ENCODE peak calls at places on chromosomes 1 and 21, in four cellular contexts. One of them, this sample, is unnamed.

GRCh38 chr1:179146916-179147315 is 65.0 kb downstream of the TOR3A start:
- DNase-seq in PC-3: no peak
- DNase-seq in mesenchymal stem cell: no peak
- DNase-seq in GM12878: no peak
- DNase-seq in this sample: no peak

GRCh38 chr1:234214129-234214910 is 158.9 kb upstream of the COA6 start:
- DNase-seq in GM12878: no peak
- DNase-seq in mesenchymal stem cell: no peak
- DNase-seq in PC-3: peak; percentile 54
- DNase-seq in this sample: no peak

GRCh38 chr1:210558302-210558701 is 229.6 kb downstream of the HHAT start:
- DNase-seq in mesenchymal stem cell: peak; percentile 15
- DNase-seq in PC-3: no peak
- DNase-seq in GM12878: no peak
- DNase-seq in this sample: no peak

GRCh38 chr1:226711976-226712778 is 26.9 kb downstream of the ITPKB start:
- DNase-seq in mesenchymal stem cell: no peak
- DNase-seq in PC-3: no peak
- DNase-seq in GM12878: no peak
- DNase-seq in this sample: no peak

GRCh38 chr21:15199414-15199813 is 134.6 kb upstream of the NRIP1 start:
- DNase-seq in GM12878: no peak
- DNase-seq in mesenchymal stem cell: no peak
- DNase-seq in PC-3: no peak
- DNase-seq in this sample: no peak

GRCh38 chr21:43749686-43750262 is 26.3 kb downstream of the CSTB start:
- DNase-seq in mesenchymal stem cell: no peak
- DNase-seq in PC-3: no peak
- DNase-seq in GM12878: no peak
- DNase-seq in this sample: no peak

GRCh38 chr1:3530086-3530930 is 75.8 kb downstream of the ARHGEF16 start:
- DNase-seq in mesenchymal stem cell: no peak
- DNase-seq in GM12878: no peak
- DNase-seq in PC-3: peak; percentile 57
- DNase-seq in this sample: peak; percentile 97

GRCh38 chr1:229093546-229094336 is 177.2 kb upstream of the RAB4A start:
- DNase-seq in PC-3: peak; percentile 92
- DNase-seq in GM12878: no peak
- DNase-seq in mesenchymal stem cell: no peak
- DNase-seq in this sample: no peak

GRCh38 chr1:92797961-92798360 is 13.1 kb upstream of the EVI5 start:
- DNase-seq in mesenchymal stem cell: peak; percentile 39
- DNase-seq in GM12878: no peak
- DNase-seq in PC-3: no peak
- DNase-seq in this sample: peak; percentile 69

GRCh38 chr1:156091610-156092009 is 9.3 kb upstream of the MEX3A start:
- DNase-seq in PC-3: no peak
- DNase-seq in GM12878: no peak
- DNase-seq in mesenchymal stem cell: no peak
- DNase-seq in this sample: peak; percentile 75

GRCh38 chr1:37940299-37940947 is 6.4 kb downstream of the INPP5B start:
- DNase-seq in mesenchymal stem cell: no peak
- DNase-seq in PC-3: no peak
- DNase-seq in GM12878: no peak
- DNase-seq in this sample: peak; percentile 68

GRCh38 chr1:29695809-29696208 is 459.5 kb downstream of the PTPRU start:
- DNase-seq in GM12878: no peak
- DNase-seq in mesenchymal stem cell: no peak
- DNase-seq in PC-3: no peak
- DNase-seq in this sample: no peak

GRCh38 chr1:112712191-112712590 is 2.9 kb downstream of the PPM1J start:
- DNase-seq in mesenchymal stem cell: no peak
- DNase-seq in GM12878: no peak
- DNase-seq in PC-3: no peak
- DNase-seq in this sample: peak; percentile 68

GRCh38 chr1:60621524-60621923 is 460.8 kb upstream of the NFIA start:
- DNase-seq in mesenchymal stem cell: no peak
- DNase-seq in GM12878: no peak
- DNase-seq in PC-3: no peak
- DNase-seq in this sample: no peak

GRCh38 chr1:14539309-14539708 is 59.2 kb upstream of the KAZN start:
- DNase-seq in PC-3: no peak
- DNase-seq in mesenchymal stem cell: no peak
- DNase-seq in GM12878: no peak
- DNase-seq in this sample: no peak

GRCh38 chr1:58500036-58500435 is 46.5 kb downstream of the OMA1 start:
- DNase-seq in mesenchymal stem cell: no peak
- DNase-seq in PC-3: no peak
- DNase-seq in GM12878: no peak
- DNase-seq in this sample: no peak

GRCh38 chr1:18015719-18016118 is 91.9 kb upstream of the IGSF21 start:
- DNase-seq in PC-3: no peak
- DNase-seq in mesenchymal stem cell: no peak
- DNase-seq in GM12878: no peak
- DNase-seq in this sample: no peak

GRCh38 chr1:151282883-151283725 is 1.0 kb downstream of the ZNF687 start:
- DNase-seq in GM12878: no peak
- DNase-seq in mesenchymal stem cell: peak; percentile 35
- DNase-seq in PC-3: peak; percentile 23
- DNase-seq in this sample: peak; percentile 83

GRCh38 chr1:92298213-92298572 is 594 bp downstream of the GLMN start:
- DNase-seq in mesenchymal stem cell: no peak
- DNase-seq in GM12878: no peak
- DNase-seq in PC-3: no peak
- DNase-seq in this sample: no peak

GRCh38 chr1:7402548-7402850 is 368.6 kb upstream of the VAMP3 start:
- DNase-seq in PC-3: no peak
- DNase-seq in GM12878: no peak
- DNase-seq in mesenchymal stem cell: peak; percentile 41
- DNase-seq in this sample: no peak

GRCh38 chr1:5898266-5898665 is 94.0 kb downstream of the NPHP4 start:
- DNase-seq in mesenchymal stem cell: no peak
- DNase-seq in GM12878: no peak
- DNase-seq in PC-3: no peak
- DNase-seq in this sample: peak; percentile 11

GRCh38 chr1:7000720-7001119 is 215.5 kb downstream of the CAMTA1 start:
- DNase-seq in GM12878: peak; percentile 20
- DNase-seq in PC-3: no peak
- DNase-seq in mesenchymal stem cell: no peak
- DNase-seq in this sample: no peak

GRCh38 chr21:38787461-38788274 is 18.1 kb upstream of the ETS2 start:
- DNase-seq in PC-3: peak; percentile 99
- DNase-seq in GM12878: no peak
- DNase-seq in mesenchymal stem cell: peak; percentile 86
- DNase-seq in this sample: peak; percentile 60

GRCh38 chr1:3553166-3553939 is 58.0 kb downstream of the MEGF6 start:
- DNase-seq in GM12878: no peak
- DNase-seq in PC-3: peak; percentile 48
- DNase-seq in mesenchymal stem cell: no peak
- DNase-seq in this sample: peak; percentile 94

GRCh38 chr21:44723177-44724131 is 12.1 kb upstream of the TSPEAR start:
- DNase-seq in PC-3: no peak
- DNase-seq in mesenchymal stem cell: no peak
- DNase-seq in GM12878: no peak
- DNase-seq in this sample: peak; percentile 84

GRCh38 chr1:167599839-167600581 is 30.0 kb upstream of the RCSD1 start:
- DNase-seq in GM12878: peak; percentile 79
- DNase-seq in mesenchymal stem cell: peak; percentile 55
- DNase-seq in PC-3: peak; percentile 58
- DNase-seq in this sample: peak; percentile 73

GRCh38 chr1:81950845-81951244 is 150.1 kb downstream of the ADGRL2 start:
- DNase-seq in PC-3: no peak
- DNase-seq in mesenchymal stem cell: no peak
- DNase-seq in GM12878: no peak
- DNase-seq in this sample: no peak

GRCh38 chr1:181139631-181140051 is 51.1 kb downstream of the IER5 start:
- DNase-seq in PC-3: peak; percentile 86
- DNase-seq in mesenchymal stem cell: peak; percentile 42
- DNase-seq in GM12878: no peak
- DNase-seq in this sample: peak; percentile 72
- H3K27ac ChIP-seq in PC-3: peak overlapping the region; percentile 99
- H3K27ac ChIP-seq in mesenchymal stem cell: no peak overlapping the region
- H3K27ac ChIP-seq in GM12878: peak overlapping the region; percentile 15
- H3K27ac ChIP-seq in this sample: peak overlapping the region; percentile 90

DNA sequence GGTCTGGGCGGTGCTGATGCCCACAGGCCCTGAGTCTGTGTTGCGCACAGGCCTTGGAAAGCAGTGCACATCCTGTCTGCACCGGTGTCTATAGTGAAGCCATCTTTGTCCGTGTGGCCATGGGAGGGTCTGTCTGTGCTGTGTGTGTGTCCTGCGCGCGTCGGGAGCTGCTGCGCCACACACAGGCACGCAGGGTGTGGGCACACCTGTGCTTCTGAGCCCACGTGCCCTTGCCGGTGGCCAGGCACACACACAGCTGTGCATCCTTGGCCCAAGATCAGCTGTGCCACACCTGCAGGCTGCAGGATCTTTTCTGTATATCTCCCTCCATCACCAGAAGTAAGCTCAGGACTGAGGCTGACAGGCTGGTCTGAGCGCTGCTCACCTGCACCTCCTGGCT is 3.2 kb upstream of the SAMD11 start:
- DNase-seq in mesenchymal stem cell: no peak
- DNase-seq in PC-3: no peak
- DNase-seq in GM12878: no peak
- DNase-seq in this sample: no peak
- H3K4me1 ChIP-seq in mesenchymal stem cell: peaks cover 49% of the 10 kb centered on the region
- H3K4me1 ChIP-seq in PC-3: peaks cover 10% of the 10 kb centered on the region
- H3K4me1 ChIP-seq in GM12878: no peaks in the 10 kb centered on the region
- H3K4me1 ChIP-seq in this sample: peaks cover 16% of the 10 kb centered on the region

GRCh38 chr1:165903672-165904071 is 76.3 kb downstream of the UCK2 start:
- DNase-seq in GM12878: no peak
- DNase-seq in mesenchymal stem cell: peak; percentile 59
- DNase-seq in PC-3: peak; percentile 74
- DNase-seq in this sample: no peak
- H2AFZ ChIP-seq in GM12878: no peak overlapping the region
- H2AFZ ChIP-seq in mesenchymal stem cell: no peak overlapping the region
- H2AFZ ChIP-seq in PC-3: no peak overlapping the region
- H2AFZ ChIP-seq in this sample: no peak overlapping the region

DNA sequence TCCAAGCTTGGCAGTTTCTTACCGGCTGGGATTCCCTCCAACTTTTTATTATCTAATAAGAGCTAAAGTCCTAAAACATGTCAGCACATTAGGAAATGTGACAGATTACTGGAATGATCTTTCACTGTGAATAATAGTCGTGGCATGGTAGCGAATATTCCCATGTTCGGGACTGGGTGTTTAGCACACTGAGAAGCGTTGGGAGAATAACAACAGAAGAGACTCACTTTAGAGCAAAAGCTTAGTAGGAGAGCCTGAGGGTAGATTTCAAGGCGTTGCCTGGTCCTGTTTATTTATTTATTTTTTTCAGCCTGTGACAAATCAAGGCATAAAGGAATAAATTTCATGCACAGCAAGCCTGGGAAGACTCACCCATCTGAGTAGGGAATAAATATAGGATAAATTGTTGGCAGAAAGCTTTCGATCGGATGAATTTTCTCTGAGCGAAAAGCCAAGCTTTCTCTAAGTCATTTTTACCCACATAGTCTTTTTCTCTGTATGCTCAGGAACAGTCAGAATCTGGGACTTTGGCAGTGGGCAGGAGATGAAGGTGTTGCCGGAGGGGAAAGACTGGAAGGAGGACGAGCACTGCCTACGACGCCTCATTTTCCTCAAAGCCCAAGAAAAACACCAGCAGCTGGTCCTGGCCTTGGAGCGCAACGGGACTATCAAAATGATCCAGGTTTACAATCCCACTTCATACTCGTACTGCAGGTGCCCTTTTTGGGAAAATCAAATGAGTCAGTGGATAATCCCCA is 97.1 kb downstream of the WDR64 start:
- DNase-seq in PC-3: peak; percentile 70
- DNase-seq in GM12878: no peak
- DNase-seq in mesenchymal stem cell: no peak
- DNase-seq in this sample: peak; percentile 53
- H3K27ac ChIP-seq in PC-3: peak overlapping the region; percentile 72
- H3K27ac ChIP-seq in GM12878: no peak overlapping the region
- H3K27ac ChIP-seq in mesenchymal stem cell: no peak overlapping the region
- H3K27ac ChIP-seq in this sample: no peak overlapping the region

GRCh38 chr1:1080951-1081310 is 6.8 kb upstream of the RNF223 start:
- DNase-seq in GM12878: no peak
- DNase-seq in mesenchymal stem cell: no peak
- DNase-seq in PC-3: no peak
- DNase-seq in this sample: peak; percentile 74
- H3K4me1 ChIP-seq in GM12878: peaks cover 10% of the 10 kb centered on the region
- H3K4me1 ChIP-seq in mesenchymal stem cell: peaks cover 16% of the 10 kb centered on the region
- H3K4me1 ChIP-seq in PC-3: peaks cover 12% of the 10 kb centered on the region
- H3K4me1 ChIP-seq in this sample: peaks cover 10% of the 10 kb centered on the region

DNA sequence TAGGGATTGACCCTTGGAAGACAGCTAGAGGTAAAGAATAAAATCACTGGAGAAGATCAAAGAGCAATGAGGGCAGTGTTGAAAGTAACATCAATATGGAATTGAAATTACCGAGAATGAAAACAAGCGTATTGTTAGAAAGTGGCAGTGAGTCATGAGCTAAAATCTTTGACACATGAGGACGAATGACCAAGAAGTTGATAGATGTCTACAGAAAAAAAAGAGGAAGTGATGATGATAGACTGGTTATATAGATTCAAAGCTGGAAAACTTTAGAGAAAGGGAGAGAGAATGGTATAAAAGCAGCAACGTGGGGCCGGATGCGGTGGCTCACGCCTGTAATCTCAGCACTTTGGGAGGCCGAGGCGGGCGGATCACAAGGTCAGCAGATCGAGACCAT is 12.5 kb upstream of the DNM3 start:
- DNase-seq in mesenchymal stem cell: no peak
- DNase-seq in GM12878: no peak
- DNase-seq in PC-3: no peak
- DNase-seq in this sample: no peak
- H2AFZ ChIP-seq in mesenchymal stem cell: no peak overlapping the region
- H2AFZ ChIP-seq in GM12878: no peak overlapping the region
- H2AFZ ChIP-seq in PC-3: no peak overlapping the region
- H2AFZ ChIP-seq in this sample: no peak overlapping the region

GRCh38 chr1:42965339-42965738 is 6.7 kb upstream of the SLC2A1 start:
- DNase-seq in GM12878: no peak
- DNase-seq in PC-3: no peak
- DNase-seq in mesenchymal stem cell: no peak
- DNase-seq in this sample: no peak

GRCh38 chr1:42964032-42964812 is 5.6 kb upstream of the SLC2A1 start:
- DNase-seq in GM12878: no peak
- DNase-seq in mesenchymal stem cell: no peak
- DNase-seq in PC-3: no peak
- DNase-seq in this sample: no peak

GRCh38 chr1:42961560-42962091 is 3.0 kb upstream of the SLC2A1 start:
- DNase-seq in PC-3: peak; percentile 53
- DNase-seq in GM12878: no peak
- DNase-seq in mesenchymal stem cell: peak; percentile 79
- DNase-seq in this sample: no peak

GRCh38 chr1:42962641-42963377 is 4.1 kb upstream of the SLC2A1 start:
- DNase-seq in mesenchymal stem cell: peak; percentile 70
- DNase-seq in GM12878: no peak
- DNase-seq in PC-3: peak; percentile 69
- DNase-seq in this sample: peak; percentile 84

GRCh38 chr1:42963378-42964005 is 4.8 kb upstream of the SLC2A1 start:
- DNase-seq in GM12878: no peak
- DNase-seq in mesenchymal stem cell: peak; percentile 92
- DNase-seq in PC-3: peak; percentile 53
- DNase-seq in this sample: peak; percentile 93
- H3K27ac ChIP-seq in GM12878: no peak overlapping the region
- H3K27ac ChIP-seq in mesenchymal stem cell: peak overlapping the region; percentile 27
- H3K27ac ChIP-seq in PC-3: peak overlapping the region; percentile 75
- H3K27ac ChIP-seq in this sample: peak overlapping the region; percentile 46

This sample was measured in osteoblast.